ENCODE peak calls at places on chromosomes 2 and 18, in eight cellular contexts. X is cardiac fibroblast, N is Panc1, Y is fibroblast of lung, J is astrocyte of the cerebellum, R is WTC11, L is sigmoid colon, C is Calu3. Z is an unnamed sample.

GRCh38 chr2:204705243-204705971 is 160.1 kb downstream of the PARD3B start:
- DNase-seq in C (no peak), L (no peak), R (no peak), X (peak; percentile 5), N (no peak), Y (no peak), J (no peak), Z (peak; percentile 74)

GRCh38 chr2:39431592-39432316 is 5.3 kb downstream of the MAP4K3 start:
- DNase-seq in C (no peak), J (no peak), L (no peak), Y (peak; percentile 57), R (no peak), X (peak; percentile 58), N (no peak), Z (no peak)

GRCh38 chr2:12227941-12228608 is 481.6 kb downstream of the LPIN1 start:
- DNase-seq in C (no peak), N (no peak), J (no peak), X (peak; percentile 32), L (no peak), Y (peak; percentile 75), R (no peak), Z (no peak)

GRCh38 chr18:44927127-44927849 is 246.6 kb downstream of the SETBP1 start:
- DNase-seq in Y (no peak), X (no peak), N (no peak), R (no peak), J (no peak), L (no peak), C (no peak), Z (no peak)

GRCh38 chr18:75203456-75204261 is 5.3 kb downstream of the PTGR3 start:
- DNase-seq in X (peak; percentile 46), Y (peak; percentile 66), R (no peak), L (no peak), J (no peak), N (no peak), C (no peak), Z (no peak)

GRCh38 chr2:128004509-128004908 is 23.4 kb downstream of the SAP130 start:
- DNase-seq in N (no peak), X (no peak), J (no peak), Y (no peak), L (no peak), C (no peak), R (no peak), Z (no peak)

GRCh38 chr2:66691199-66691975 is 256.5 kb downstream of the MEIS1 start:
- DNase-seq in Y (peak; percentile 68), N (no peak), L (no peak), R (no peak), X (no peak), J (peak; percentile 9), C (no peak), Z (no peak)

GRCh38 chr2:80037310-80037709 is 267.2 kb downstream of the LRRTM1 start:
- DNase-seq in X (no peak), J (no peak), Y (no peak), C (no peak), L (no peak), R (no peak), N (no peak), Z (no peak)

GRCh38 chr18:27608742-27609141 is 423.6 kb upstream of the CHST9 start:
- DNase-seq in Y (no peak), C (peak; percentile 16), R (no peak), L (no peak), J (no peak), X (peak; percentile 1), N (no peak), Z (no peak)

GRCh38 chr18:2522112-2522511 is 49.2 kb downstream of the METTL4 start:
- DNase-seq in N (no peak), Y (no peak), C (no peak), R (no peak), X (no peak), L (no peak), J (no peak), Z (no peak)

GRCh38 chr18:77967071-77967470 is 717.4 kb downstream of the GALR1 start:
- DNase-seq in L (no peak), Y (no peak), N (no peak), X (no peak), R (no peak), J (no peak), C (no peak), Z (no peak)

GRCh38 chr2:163264376-163264775 is 425.8 kb upstream of the KCNH7 start:
- DNase-seq in R (no peak), C (no peak), X (peak; percentile 52), N (no peak), J (no peak), L (no peak), Y (no peak), Z (no peak)

GRCh38 chr2:37321029-37321682 is 3.5 kb downstream of the PRKD3 start:
- DNase-seq in Y (no peak), N (no peak), J (no peak), C (no peak), R (no peak), L (no peak), X (no peak), Z (no peak)

GRCh38 chr2:74554821-74555531 is 456 bp downstream of the DOK1 start:
- DNase-seq in L (peak; percentile 82), N (no peak), C (no peak), R (peak; percentile 55), Y (peak; percentile 31), X (peak; percentile 46), J (no peak), Z (no peak)

GRCh38 chr2:162840598-162841246 is 2.2 kb upstream of the KCNH7 start:
- DNase-seq in Y (peak; percentile 43), X (peak; percentile 71), C (peak; percentile 77), R (peak; percentile 84), J (peak; percentile 85), N (no peak), L (no peak), Z (peak; percentile 33)

GRCh38 chr2:239977111-239977510 is 48.0 kb downstream of the NDUFA10 start:
- DNase-seq in L (no peak), C (no peak), X (no peak), N (no peak), R (no peak), Y (no peak), J (no peak), Z (no peak)
- TF ChIP-seq CTCF in L (no peak), C (no peak), X (no peak), N (no peak), R (no peak), Y (no peak), J (no peak), Z (no peak)

DNA sequence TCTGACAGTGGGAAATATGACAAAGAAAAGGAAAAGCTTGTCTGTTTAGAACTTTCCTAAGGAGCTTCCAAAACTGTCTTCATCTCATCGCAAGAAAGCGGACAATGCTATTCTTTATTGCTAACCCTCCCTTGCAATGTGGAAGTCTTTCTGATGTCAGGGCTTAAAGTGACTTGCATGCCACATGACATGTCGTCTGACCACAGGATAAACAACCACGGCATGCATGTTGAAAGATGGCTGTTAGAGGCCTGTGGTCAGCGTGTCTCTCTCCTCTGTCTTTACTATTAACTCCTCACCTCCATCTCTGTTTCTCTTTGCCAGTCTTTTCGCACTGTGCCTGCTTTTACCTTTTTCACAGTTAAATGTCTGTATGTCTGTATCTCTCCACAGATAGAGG is 389.8 kb downstream of the LNPK start:
- DNase-seq in C (no peak), X (no peak), N (no peak), Y (no peak), L (no peak), J (no peak), R (no peak), Z (no peak)
- TF ChIP-seq CTCF in C (no peak), X (no peak), N (no peak), Y (no peak), L (no peak), J (no peak), R (no peak), Z (no peak)

GRCh38 chr2:45964945-45965344 is 313.5 kb downstream of the PRKCE start:
- DNase-seq in C (no peak), X (no peak), L (no peak), J (no peak), R (no peak), Y (no peak), N (no peak), Z (no peak)
- TF ChIP-seq CTCF in C (no peak), X (no peak), L (no peak), J (no peak), R (no peak), Y (no peak), N (no peak), Z (no peak)

DNA sequence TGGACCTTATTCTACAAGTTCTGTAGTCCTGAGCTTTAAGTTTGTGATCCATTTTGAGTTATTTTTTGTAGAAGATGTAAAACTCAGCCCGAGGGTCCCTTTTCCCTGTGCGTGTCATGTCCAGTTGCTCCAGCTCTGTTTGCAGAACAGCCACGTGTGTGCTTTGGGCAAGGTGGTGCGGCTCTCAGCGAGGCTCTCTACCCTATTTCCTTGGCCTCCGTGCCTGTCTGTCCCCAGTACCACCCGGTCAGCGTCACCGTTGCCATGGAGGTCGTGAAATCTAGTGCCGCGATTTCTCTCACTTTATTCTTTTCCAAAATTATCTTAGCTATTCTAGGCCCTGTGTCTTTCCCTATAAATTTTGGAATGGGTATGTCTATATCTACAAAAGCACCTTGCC is 141.0 kb upstream of the CTDP1 start:
- DNase-seq in Y (no peak), R (no peak), X (no peak), L (no peak), N (no peak), J (no peak), C (no peak), Z (no peak)
- TF ChIP-seq CTCF in Y (no peak), R (no peak), X (no peak), L (no peak), N (no peak), J (no peak), C (no peak), Z (no peak)

DNA sequence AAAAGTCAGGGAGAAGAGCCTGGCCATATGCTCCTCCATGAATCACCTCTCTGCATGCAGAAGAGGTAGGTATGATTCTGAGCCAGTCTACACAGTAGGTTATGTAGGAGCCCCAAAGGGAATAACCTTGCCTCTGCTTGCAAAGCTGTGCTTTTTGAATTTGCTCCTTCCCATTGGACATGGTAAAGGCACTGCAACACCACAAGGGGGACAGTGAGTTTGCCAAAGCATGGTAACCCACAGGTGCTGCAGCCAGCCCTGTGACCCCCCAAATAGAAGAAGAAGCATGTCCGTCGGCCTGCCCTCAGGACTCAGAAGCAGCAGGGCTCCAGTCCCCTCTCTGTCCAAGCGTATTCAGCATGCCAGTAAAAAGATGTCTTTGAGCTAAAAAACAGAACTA is 51.0 kb upstream of the BCL2L11 start:
- DNase-seq in L (no peak), X (no peak), J (no peak), N (no peak), Y (no peak), R (no peak), C (no peak), Z (no peak)
- TF ChIP-seq CTCF in L (no peak), X (no peak), J (no peak), N (peak; percentile 37), Y (no peak), R (peak; percentile 26), C (no peak), Z (peak; percentile 42)

GRCh38 chr2:99608092-99608491 is 118.3 kb upstream of the REV1 start:
- DNase-seq in J (no peak), C (no peak), N (no peak), Y (no peak), R (no peak), L (no peak), X (no peak), Z (no peak)
- TF ChIP-seq CTCF in J (peak; percentile 45), C (no peak), N (no peak), Y (no peak), R (no peak), L (no peak), X (no peak), Z (peak; percentile 25)

Z was measured in epithelial cell of proximal tubule.